ENCODE peak calls at places on chromosomes 4 and X, in four cellular contexts. One of them, this sample, is unnamed.

GRCh38 chr4:78020677-78021076 is 36.4 kb upstream of the FRAS1 start:
- DNase-seq in hypothalamus: no peak
- DNase-seq in ELF-1: no peak
- DNase-seq in stimulated activated naive CD4-positive, alpha-beta T cell: no peak
- DNase-seq in this sample: no peak

GRCh38 chrX:110316351-110317078 is 1.4 kb downstream of the AMMECR1 start:
- DNase-seq in hypothalamus: no peak
- DNase-seq in ELF-1: peak
- DNase-seq in stimulated activated naive CD4-positive, alpha-beta T cell: no peak
- DNase-seq in this sample: no peak

GRCh38 chr4:109294006-109294405 is 8.5 kb downstream of the COL25A1 start:
- DNase-seq in hypothalamus: no peak
- DNase-seq in ELF-1: peak
- DNase-seq in stimulated activated naive CD4-positive, alpha-beta T cell: peak
- DNase-seq in this sample: no peak

GRCh38 chrX:106670631-106671030 is 55.9 kb upstream of the RNF128 start:
- DNase-seq in hypothalamus: no peak
- DNase-seq in ELF-1: no peak
- DNase-seq in stimulated activated naive CD4-positive, alpha-beta T cell: no peak
- DNase-seq in this sample: no peak

GRCh38 chr4:142838781-142839180 is 7.3 kb downstream of the INPP4B start:
- DNase-seq in hypothalamus: no peak
- DNase-seq in ELF-1: no peak
- DNase-seq in stimulated activated naive CD4-positive, alpha-beta T cell: no peak
- DNase-seq in this sample: no peak

GRCh38 chr4:168619266-168619631 is 122.4 kb downstream of the PALLD start:
- DNase-seq in hypothalamus: no peak
- DNase-seq in ELF-1: no peak
- DNase-seq in stimulated activated naive CD4-positive, alpha-beta T cell: no peak
- DNase-seq in this sample: no peak

GRCh38 chrX:103533428-103534216 is 14.3 kb upstream of the RAB40A start:
- DNase-seq in hypothalamus: no peak
- DNase-seq in ELF-1: peak
- DNase-seq in stimulated activated naive CD4-positive, alpha-beta T cell: peak
- DNase-seq in this sample: no peak

GRCh38 chrX:57155171-57155570 is 18.0 kb upstream of the SPIN2A start:
- DNase-seq in hypothalamus: no peak
- DNase-seq in ELF-1: peak
- DNase-seq in stimulated activated naive CD4-positive, alpha-beta T cell: no peak
- DNase-seq in this sample: no peak

GRCh38 chrX:10554612-10555270 is 65.6 kb downstream of the MID1 start:
- DNase-seq in hypothalamus: no peak
- DNase-seq in ELF-1: no peak
- DNase-seq in stimulated activated naive CD4-positive, alpha-beta T cell: no peak
- DNase-seq in this sample: no peak

GRCh38 chr4:141609243-141609642 is 27.1 kb upstream of the IL15 start:
- DNase-seq in hypothalamus: no peak
- DNase-seq in ELF-1: no peak
- DNase-seq in stimulated activated naive CD4-positive, alpha-beta T cell: no peak
- DNase-seq in this sample: no peak

GRCh38 chrX:46257451-46257879 is 287.8 kb downstream of the ZNF674 start:
- DNase-seq in hypothalamus: no peak
- DNase-seq in ELF-1: no peak
- DNase-seq in stimulated activated naive CD4-positive, alpha-beta T cell: no peak
- DNase-seq in this sample: no peak

GRCh38 chr4:167233523-167234387 is 539 bp downstream of the SPOCK3 start:
- DNase-seq in hypothalamus: peak
- DNase-seq in ELF-1: peak
- DNase-seq in stimulated activated naive CD4-positive, alpha-beta T cell: no peak
- DNase-seq in this sample: no peak

GRCh38 chrX:112642349-112642748 is 37.4 kb downstream of the LHFPL1 start:
- DNase-seq in hypothalamus: no peak
- DNase-seq in ELF-1: peak
- DNase-seq in stimulated activated naive CD4-positive, alpha-beta T cell: peak
- DNase-seq in this sample: no peak

GRCh38 chrX:29561417-29561816 is 653.9 kb upstream of the MAGEB2 start:
- DNase-seq in hypothalamus: no peak
- DNase-seq in ELF-1: no peak
- DNase-seq in stimulated activated naive CD4-positive, alpha-beta T cell: no peak
- DNase-seq in this sample: no peak

GRCh38 chr4:38510201-38510600 is 153.8 kb upstream of the KLF3 start:
- DNase-seq in hypothalamus: no peak
- DNase-seq in ELF-1: no peak
- DNase-seq in stimulated activated naive CD4-positive, alpha-beta T cell: no peak
- DNase-seq in this sample: no peak

GRCh38 chrX:104488811-104489210 is 77.2 kb upstream of the IL1RAPL2 start:
- DNase-seq in hypothalamus: no peak
- DNase-seq in ELF-1: no peak
- DNase-seq in stimulated activated naive CD4-positive, alpha-beta T cell: no peak
- DNase-seq in this sample: no peak

GRCh38 chr4:79852305-79852730 is 220.7 kb downstream of the ANTXR2 start:
- DNase-seq in hypothalamus: no peak
- DNase-seq in ELF-1: no peak
- DNase-seq in stimulated activated naive CD4-positive, alpha-beta T cell: no peak
- DNase-seq in this sample: no peak

GRCh38 chrX:17375631-17376380 is 806 bp downstream of the NHS start:
- DNase-seq in hypothalamus: no peak
- DNase-seq in ELF-1: peak
- DNase-seq in stimulated activated naive CD4-positive, alpha-beta T cell: no peak
- DNase-seq in this sample: no peak

GRCh38 chrX:38086451-38087215 is 80.3 kb downstream of the SYTL5 start:
- DNase-seq in hypothalamus: no peak
- DNase-seq in ELF-1: no peak
- DNase-seq in stimulated activated naive CD4-positive, alpha-beta T cell: no peak
- DNase-seq in this sample: no peak

GRCh38 chr4:121785479-121785878 is 15.6 kb upstream of the EXOSC9 start:
- DNase-seq in hypothalamus: no peak
- DNase-seq in ELF-1: no peak
- DNase-seq in stimulated activated naive CD4-positive, alpha-beta T cell: no peak
- DNase-seq in this sample: no peak

GRCh38 chr4:26082565-26082964 is 168.5 kb downstream of the SMIM20 start:
- DNase-seq in hypothalamus: no peak
- DNase-seq in ELF-1: no peak
- DNase-seq in stimulated activated naive CD4-positive, alpha-beta T cell: no peak
- DNase-seq in this sample: no peak

GRCh38 chrX:41452972-41453371 is 5.8 kb downstream of the NYX start:
- DNase-seq in hypothalamus: no peak
- DNase-seq in ELF-1: no peak
- DNase-seq in stimulated activated naive CD4-positive, alpha-beta T cell: no peak
- DNase-seq in this sample: no peak

GRCh38 chrX:155048997-155049619 is 21.8 kb downstream of the CMC4 start:
- DNase-seq in hypothalamus: no peak
- DNase-seq in ELF-1: peak
- DNase-seq in stimulated activated naive CD4-positive, alpha-beta T cell: peak
- DNase-seq in this sample: no peak

GRCh38 chr4:8191136-8191747 is 7.8 kb upstream of the SH3TC1 start:
- DNase-seq in hypothalamus: no peak
- DNase-seq in ELF-1: peak
- DNase-seq in stimulated activated naive CD4-positive, alpha-beta T cell: no peak
- DNase-seq in this sample: no peak

GRCh38 chr4:157514711-157515110 is 294.2 kb downstream of the GRIA2 start:
- DNase-seq in hypothalamus: no peak
- DNase-seq in ELF-1: peak
- DNase-seq in stimulated activated naive CD4-positive, alpha-beta T cell: no peak
- DNase-seq in this sample: no peak

GRCh38 chr4:7183161-7183560 is 9.2 kb upstream of the SORCS2 start:
- DNase-seq in hypothalamus: no peak
- DNase-seq in ELF-1: no peak
- DNase-seq in stimulated activated naive CD4-positive, alpha-beta T cell: no peak
- DNase-seq in this sample: peak

GRCh38 chr4:178976861-178977260 is 1534.6 kb upstream of the AGA start:
- DNase-seq in hypothalamus: no peak
- DNase-seq in ELF-1: no peak
- DNase-seq in stimulated activated naive CD4-positive, alpha-beta T cell: no peak
- DNase-seq in this sample: no peak

GRCh38 chrX:122622800-122623199 is 561.3 kb upstream of the GRIA3 start:
- DNase-seq in hypothalamus: no peak
- DNase-seq in ELF-1: no peak
- DNase-seq in stimulated activated naive CD4-positive, alpha-beta T cell: no peak
- DNase-seq in this sample: no peak

GRCh38 chr4:158553364-158553763 is 31.7 kb downstream of the RXFP1 start:
- DNase-seq in hypothalamus: no peak
- DNase-seq in ELF-1: no peak
- DNase-seq in stimulated activated naive CD4-positive, alpha-beta T cell: no peak
- DNase-seq in this sample: no peak

GRCh38 chrX:48035891-48036290 is 29.1 kb downstream of the SPACA5 start:
- DNase-seq in hypothalamus: no peak
- DNase-seq in ELF-1: peak
- DNase-seq in stimulated activated naive CD4-positive, alpha-beta T cell: no peak
- DNase-seq in this sample: no peak

GRCh38 chr4:23815351-23815750 is 74.5 kb downstream of the PPARGC1A start:
- DNase-seq in hypothalamus: no peak
- DNase-seq in ELF-1: no peak
- DNase-seq in stimulated activated naive CD4-positive, alpha-beta T cell: no peak
- DNase-seq in this sample: no peak

GRCh38 chrX:123859409-123859827 is 435 bp upstream of the XIAP start:
- DNase-seq in hypothalamus: peak
- DNase-seq in ELF-1: no peak
- DNase-seq in stimulated activated naive CD4-positive, alpha-beta T cell: peak
- DNase-seq in this sample: no peak

GRCh38 chrX:17242470-17242869 is 132.5 kb upstream of the NHS start:
- DNase-seq in hypothalamus: no peak
- DNase-seq in ELF-1: peak
- DNase-seq in stimulated activated naive CD4-positive, alpha-beta T cell: peak
- DNase-seq in this sample: no peak

GRCh38 chr4:101019941-101020401 is 327.4 kb downstream of the PPP3CA start:
- DNase-seq in hypothalamus: no peak
- DNase-seq in ELF-1: no peak
- DNase-seq in stimulated activated naive CD4-positive, alpha-beta T cell: peak
- DNase-seq in this sample: no peak

GRCh38 chr4:89878611-89879010 is 16.0 kb upstream of the MMRN1 start:
- DNase-seq in hypothalamus: no peak
- DNase-seq in ELF-1: no peak
- DNase-seq in stimulated activated naive CD4-positive, alpha-beta T cell: no peak
- DNase-seq in this sample: no peak

GRCh38 chrX:13001961-13002671 is 27.2 kb downstream of the TMSB4X start:
- DNase-seq in hypothalamus: no peak
- DNase-seq in ELF-1: no peak
- DNase-seq in stimulated activated naive CD4-positive, alpha-beta T cell: no peak
- DNase-seq in this sample: no peak

GRCh38 chr4:3036131-3036952 is 38.0 kb downstream of the HTT-AS start:
- DNase-seq in hypothalamus: no peak
- DNase-seq in ELF-1: no peak
- DNase-seq in stimulated activated naive CD4-positive, alpha-beta T cell: no peak
- DNase-seq in this sample: peak

GRCh38 chr4:39349326-39349725 is 16.8 kb downstream of the RFC1 start:
- DNase-seq in hypothalamus: no peak
- DNase-seq in ELF-1: no peak
- DNase-seq in stimulated activated naive CD4-positive, alpha-beta T cell: no peak
- DNase-seq in this sample: no peak

GRCh38 chr4:129446074-129446473 is 350.1 kb downstream of the C4orf33 start:
- DNase-seq in hypothalamus: no peak
- DNase-seq in ELF-1: peak
- DNase-seq in stimulated activated naive CD4-positive, alpha-beta T cell: no peak
- DNase-seq in this sample: no peak

This sample was measured in mesenteric fat pad.